ENCODE peak calls at places on chromosomes 12 and 14, in nine cellular contexts. One of them, this sample, is unnamed.
A peak's percentile ranks its signal among the peaks of the same experiment; 100 is the strongest.

GRCh38 chr12:131094831-131095805 is 141.4 kb downstream of the ADGRD1 start:
- DNase-seq in left ventricle myocardium inferior: no peak
- DNase-seq in tibial artery: peak; percentile 57
- DNase-seq in ascending aorta: peak; percentile 57
- DNase-seq in GM23248: no peak
- DNase-seq in CD4-positive, CD25-positive, alpha-beta regulatory T cell: no peak
- DNase-seq in A549: no peak
- DNase-seq in colonic mucosa: no peak
- DNase-seq in aorta: no peak
- DNase-seq in this sample: peak; percentile 19

GRCh38 chr14:60164717-60165546 is at the start of gene DHRS7:
- DNase-seq in GM23248: peak; percentile 92
- DNase-seq in tibial artery: peak; percentile 92
- DNase-seq in colonic mucosa: peak; percentile 79
- DNase-seq in left ventricle myocardium inferior: peak; percentile 90
- DNase-seq in CD4-positive, CD25-positive, alpha-beta regulatory T cell: peak; percentile 86
- DNase-seq in ascending aorta: peak; percentile 90
- DNase-seq in aorta: peak; percentile 92
- DNase-seq in A549: peak; percentile 76
- DNase-seq in this sample: peak; percentile 90

GRCh38 chr14:68535404-68536024 is 257.4 kb downstream of the ZFP36L1 start:
- DNase-seq in CD4-positive, CD25-positive, alpha-beta regulatory T cell: no peak
- DNase-seq in A549: no peak
- DNase-seq in ascending aorta: no peak
- DNase-seq in colonic mucosa: no peak
- DNase-seq in left ventricle myocardium inferior: no peak
- DNase-seq in aorta: no peak
- DNase-seq in tibial artery: no peak
- DNase-seq in GM23248: peak; percentile 94
- DNase-seq in this sample: no peak

GRCh38 chr12:109247831-109248654 is 61.0 kb downstream of the FOXN4 start:
- DNase-seq in ascending aorta: no peak
- DNase-seq in left ventricle myocardium inferior: no peak
- DNase-seq in A549: no peak
- DNase-seq in aorta: no peak
- DNase-seq in colonic mucosa: peak; percentile 72
- DNase-seq in GM23248: no peak
- DNase-seq in CD4-positive, CD25-positive, alpha-beta regulatory T cell: no peak
- DNase-seq in tibial artery: no peak
- DNase-seq in this sample: no peak

GRCh38 chr12:6057693-6058092 is 66.8 kb downstream of the VWF start:
- DNase-seq in A549: no peak
- DNase-seq in aorta: no peak
- DNase-seq in tibial artery: no peak
- DNase-seq in ascending aorta: no peak
- DNase-seq in CD4-positive, CD25-positive, alpha-beta regulatory T cell: no peak
- DNase-seq in left ventricle myocardium inferior: no peak
- DNase-seq in GM23248: no peak
- DNase-seq in colonic mucosa: no peak
- DNase-seq in this sample: no peak

GRCh38 chr14:88476375-88476774 is 78.4 kb downstream of the PTPN21 start:
- DNase-seq in CD4-positive, CD25-positive, alpha-beta regulatory T cell: no peak
- DNase-seq in colonic mucosa: no peak
- DNase-seq in GM23248: no peak
- DNase-seq in left ventricle myocardium inferior: no peak
- DNase-seq in aorta: no peak
- DNase-seq in A549: no peak
- DNase-seq in tibial artery: no peak
- DNase-seq in ascending aorta: no peak
- DNase-seq in this sample: no peak

GRCh38 chr12:122081697-122082221 is 3.2 kb downstream of the MLXIP start:
- DNase-seq in CD4-positive, CD25-positive, alpha-beta regulatory T cell: peak; percentile 85
- DNase-seq in tibial artery: peak; percentile 63
- DNase-seq in ascending aorta: no peak
- DNase-seq in left ventricle myocardium inferior: peak; percentile 60
- DNase-seq in A549: no peak
- DNase-seq in GM23248: peak; percentile 65
- DNase-seq in aorta: peak; percentile 69
- DNase-seq in colonic mucosa: peak; percentile 71
- DNase-seq in this sample: peak; percentile 40

GRCh38 chr14:88630565-88630964 is 67.7 kb downstream of the ZC3H14 start:
- DNase-seq in left ventricle myocardium inferior: no peak
- DNase-seq in tibial artery: no peak
- DNase-seq in colonic mucosa: no peak
- DNase-seq in GM23248: peak; percentile 5
- DNase-seq in ascending aorta: no peak
- DNase-seq in aorta: no peak
- DNase-seq in A549: no peak
- DNase-seq in CD4-positive, CD25-positive, alpha-beta regulatory T cell: no peak
- DNase-seq in this sample: no peak

GRCh38 chr12:103548622-103549601 is 38.2 kb upstream of the STAB2 start:
- DNase-seq in colonic mucosa: peak; percentile 66
- DNase-seq in A549: peak; percentile 64
- DNase-seq in aorta: peak; percentile 51
- DNase-seq in tibial artery: no peak
- DNase-seq in CD4-positive, CD25-positive, alpha-beta regulatory T cell: peak; percentile 79
- DNase-seq in ascending aorta: peak; percentile 74
- DNase-seq in GM23248: peak; percentile 80
- DNase-seq in left ventricle myocardium inferior: peak; percentile 42
- DNase-seq in this sample: no peak

GRCh38 chr14:104422301-104423223 is 157.0 kb upstream of the C14orf180 start:
- DNase-seq in left ventricle myocardium inferior: no peak
- DNase-seq in aorta: no peak
- DNase-seq in tibial artery: no peak
- DNase-seq in ascending aorta: no peak
- DNase-seq in GM23248: no peak
- DNase-seq in CD4-positive, CD25-positive, alpha-beta regulatory T cell: no peak
- DNase-seq in colonic mucosa: no peak
- DNase-seq in A549: no peak
- DNase-seq in this sample: no peak

GRCh38 chr12:122265433-122265832 is 861 bp downstream of the VPS33A start:
- DNase-seq in CD4-positive, CD25-positive, alpha-beta regulatory T cell: peak; percentile 56
- DNase-seq in tibial artery: no peak
- DNase-seq in left ventricle myocardium inferior: no peak
- DNase-seq in GM23248: peak; percentile 12
- DNase-seq in ascending aorta: no peak
- DNase-seq in A549: peak; percentile 13
- DNase-seq in aorta: no peak
- DNase-seq in colonic mucosa: no peak
- DNase-seq in this sample: no peak

GRCh38 chr14:93316716-93317115 is 16.1 kb downstream of the BTBD7 start:
- DNase-seq in colonic mucosa: no peak
- DNase-seq in CD4-positive, CD25-positive, alpha-beta regulatory T cell: no peak
- DNase-seq in tibial artery: no peak
- DNase-seq in left ventricle myocardium inferior: no peak
- DNase-seq in GM23248: peak; percentile 63
- DNase-seq in ascending aorta: no peak
- DNase-seq in aorta: no peak
- DNase-seq in A549: no peak
- DNase-seq in this sample: no peak

GRCh38 chr14:46018846-46019420 is 632.6 kb downstream of the RPL10L start:
- DNase-seq in A549: no peak
- DNase-seq in aorta: no peak
- DNase-seq in colonic mucosa: no peak
- DNase-seq in CD4-positive, CD25-positive, alpha-beta regulatory T cell: no peak
- DNase-seq in ascending aorta: no peak
- DNase-seq in tibial artery: no peak
- DNase-seq in left ventricle myocardium inferior: no peak
- DNase-seq in GM23248: no peak
- DNase-seq in this sample: no peak

GRCh38 chr12:116684891-116685290 is 53.0 kb downstream of the SPRING1 start:
- DNase-seq in colonic mucosa: no peak
- DNase-seq in aorta: no peak
- DNase-seq in CD4-positive, CD25-positive, alpha-beta regulatory T cell: no peak
- DNase-seq in left ventricle myocardium inferior: no peak
- DNase-seq in tibial artery: no peak
- DNase-seq in ascending aorta: no peak
- DNase-seq in A549: no peak
- DNase-seq in GM23248: no peak
- DNase-seq in this sample: no peak

GRCh38 chr14:83300454-83301064 is 1766.9 kb upstream of the SEL1L start:
- DNase-seq in GM23248: peak; percentile 58
- DNase-seq in colonic mucosa: no peak
- DNase-seq in aorta: no peak
- DNase-seq in ascending aorta: no peak
- DNase-seq in A549: no peak
- DNase-seq in left ventricle myocardium inferior: no peak
- DNase-seq in CD4-positive, CD25-positive, alpha-beta regulatory T cell: no peak
- DNase-seq in tibial artery: no peak
- DNase-seq in this sample: no peak

GRCh38 chr14:81275995-81276698 is 55.4 kb upstream of the GTF2A1 start:
- DNase-seq in aorta: no peak
- DNase-seq in left ventricle myocardium inferior: no peak
- DNase-seq in ascending aorta: no peak
- DNase-seq in GM23248: no peak
- DNase-seq in colonic mucosa: no peak
- DNase-seq in A549: no peak
- DNase-seq in tibial artery: no peak
- DNase-seq in CD4-positive, CD25-positive, alpha-beta regulatory T cell: no peak
- DNase-seq in this sample: no peak

DNA sequence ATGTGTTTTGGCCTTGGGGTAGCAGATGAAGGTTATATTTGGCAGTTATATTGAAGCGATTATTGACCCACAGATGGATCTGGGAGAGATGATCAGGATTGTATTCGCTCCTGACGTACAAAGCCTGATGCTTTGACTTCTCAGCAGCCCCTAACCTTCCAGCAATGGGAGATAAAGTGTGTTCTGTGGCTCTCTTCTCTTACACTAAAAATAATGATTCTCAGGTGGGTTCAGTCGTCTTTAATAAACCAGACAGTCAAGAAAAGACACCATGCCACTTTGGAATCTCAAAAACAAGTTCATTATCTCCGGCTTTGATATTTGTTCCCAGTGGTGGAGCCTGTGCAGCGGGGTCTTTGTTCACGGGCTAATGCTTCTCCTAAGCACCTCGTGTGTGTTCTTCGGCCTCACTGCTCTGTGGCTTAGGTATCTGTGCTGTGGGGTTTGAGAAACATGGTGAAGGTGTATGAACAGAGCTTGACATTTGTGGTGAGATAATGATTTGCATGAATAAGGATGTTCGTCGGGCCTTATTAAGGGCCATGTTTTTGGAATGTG is 1.6 kb downstream of the ACVR1B start:
- DNase-seq in CD4-positive, CD25-positive, alpha-beta regulatory T cell: no peak
- DNase-seq in GM23248: no peak
- DNase-seq in colonic mucosa: peak; percentile 40
- DNase-seq in tibial artery: no peak
- DNase-seq in ascending aorta: no peak
- DNase-seq in left ventricle myocardium inferior: no peak
- DNase-seq in aorta: no peak
- DNase-seq in A549: no peak
- DNase-seq in this sample: no peak
- H3K4me3 ChIP-seq in CD4-positive, CD25-positive, alpha-beta regulatory T cell: no peak overlapping the region
- H3K4me3 ChIP-seq in GM23248: peak overlapping the region; percentile 96
- H3K4me3 ChIP-seq in colonic mucosa: peak overlapping the region; percentile 87
- H3K4me3 ChIP-seq in tibial artery: peak overlapping the region; percentile 99
- H3K4me3 ChIP-seq in ascending aorta: peak overlapping the region; percentile 97
- H3K4me3 ChIP-seq in left ventricle myocardium inferior: peak overlapping the region; percentile 91
- H3K4me3 ChIP-seq in aorta: peak overlapping the region; percentile 73
- H3K4me3 ChIP-seq in A549: peak overlapping the region; percentile 99
- H3K4me3 ChIP-seq in this sample: peak overlapping the region; percentile 72

DNA sequence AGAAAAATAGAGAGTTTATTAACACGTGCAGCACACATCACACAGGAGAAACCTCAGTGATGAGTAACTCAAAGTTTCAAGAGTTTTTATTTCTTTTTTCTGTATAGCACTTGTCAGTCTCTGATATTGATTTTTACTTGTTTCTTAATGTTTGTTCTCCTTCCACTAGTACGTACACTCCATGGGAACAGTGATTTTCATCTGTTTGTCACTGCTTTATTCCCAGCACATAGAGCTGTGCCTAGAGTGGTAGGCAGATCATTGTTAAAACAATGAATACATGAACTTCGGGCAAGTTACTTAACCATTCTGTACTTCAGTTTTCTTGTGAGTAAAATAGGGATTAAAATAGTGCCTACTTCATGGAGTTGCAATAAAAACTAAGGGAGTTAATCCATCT is 46.6 kb downstream of the ETV6 start:
- DNase-seq in aorta: no peak
- DNase-seq in GM23248: no peak
- DNase-seq in left ventricle myocardium inferior: no peak
- DNase-seq in ascending aorta: no peak
- DNase-seq in CD4-positive, CD25-positive, alpha-beta regulatory T cell: no peak
- DNase-seq in A549: no peak
- DNase-seq in tibial artery: no peak
- DNase-seq in colonic mucosa: no peak
- DNase-seq in this sample: no peak
- H3K27ac ChIP-seq in aorta: no peak overlapping the region
- H3K27ac ChIP-seq in GM23248: peak overlapping the region; percentile 61
- H3K27ac ChIP-seq in left ventricle myocardium inferior: no peak overlapping the region
- H3K27ac ChIP-seq in ascending aorta: peak overlapping the region; percentile 69
- H3K27ac ChIP-seq in CD4-positive, CD25-positive, alpha-beta regulatory T cell: no peak overlapping the region
- H3K27ac ChIP-seq in A549: no peak overlapping the region
- H3K27ac ChIP-seq in tibial artery: peak overlapping the region; percentile 73
- H3K27ac ChIP-seq in colonic mucosa: no peak overlapping the region
- H3K27ac ChIP-seq in this sample: no peak overlapping the region

GRCh38 chr12:123721245-123721644 is 9.1 kb downstream of the ATP6V0A2 start:
- DNase-seq in aorta: no peak
- DNase-seq in ascending aorta: no peak
- DNase-seq in colonic mucosa: no peak
- DNase-seq in tibial artery: no peak
- DNase-seq in CD4-positive, CD25-positive, alpha-beta regulatory T cell: no peak
- DNase-seq in A549: no peak
- DNase-seq in left ventricle myocardium inferior: no peak
- DNase-seq in GM23248: no peak
- DNase-seq in this sample: no peak

GRCh38 chr12:123726962-123727361 is 14.8 kb downstream of the ATP6V0A2 start:
- DNase-seq in aorta: no peak
- DNase-seq in left ventricle myocardium inferior: no peak
- DNase-seq in A549: no peak
- DNase-seq in colonic mucosa: no peak
- DNase-seq in GM23248: no peak
- DNase-seq in CD4-positive, CD25-positive, alpha-beta regulatory T cell: no peak
- DNase-seq in ascending aorta: no peak
- DNase-seq in tibial artery: no peak
- DNase-seq in this sample: no peak

GRCh38 chr12:123723765-123724164 is 11.6 kb downstream of the ATP6V0A2 start:
- DNase-seq in left ventricle myocardium inferior: no peak
- DNase-seq in aorta: no peak
- DNase-seq in tibial artery: no peak
- DNase-seq in CD4-positive, CD25-positive, alpha-beta regulatory T cell: peak; percentile 44
- DNase-seq in ascending aorta: peak; percentile 12
- DNase-seq in A549: no peak
- DNase-seq in colonic mucosa: no peak
- DNase-seq in GM23248: no peak
- DNase-seq in this sample: no peak

GRCh38 chr12:123723011-123723410 is 10.9 kb downstream of the ATP6V0A2 start:
- DNase-seq in tibial artery: no peak
- DNase-seq in colonic mucosa: no peak
- DNase-seq in left ventricle myocardium inferior: no peak
- DNase-seq in A549: no peak
- DNase-seq in aorta: no peak
- DNase-seq in GM23248: no peak
- DNase-seq in ascending aorta: no peak
- DNase-seq in CD4-positive, CD25-positive, alpha-beta regulatory T cell: no peak
- DNase-seq in this sample: no peak

GRCh38 chr12:123726244-123726643 is 14.1 kb downstream of the ATP6V0A2 start:
- DNase-seq in left ventricle myocardium inferior: no peak
- DNase-seq in A549: no peak
- DNase-seq in GM23248: no peak
- DNase-seq in aorta: no peak
- DNase-seq in ascending aorta: no peak
- DNase-seq in colonic mucosa: no peak
- DNase-seq in tibial artery: no peak
- DNase-seq in CD4-positive, CD25-positive, alpha-beta regulatory T cell: no peak
- DNase-seq in this sample: no peak
- H3K4me3 ChIP-seq in left ventricle myocardium inferior: no peak overlapping the region
- H3K4me3 ChIP-seq in A549: no peak overlapping the region
- H3K4me3 ChIP-seq in GM23248: no peak overlapping the region
- H3K4me3 ChIP-seq in aorta: no peak overlapping the region
- H3K4me3 ChIP-seq in ascending aorta: no peak overlapping the region
- H3K4me3 ChIP-seq in colonic mucosa: no peak overlapping the region
- H3K4me3 ChIP-seq in tibial artery: no peak overlapping the region
- H3K4me3 ChIP-seq in CD4-positive, CD25-positive, alpha-beta regulatory T cell: no peak overlapping the region
- H3K4me3 ChIP-seq in this sample: no peak overlapping the region

GRCh38 chr12:106131671-106132070 is 7.1 kb downstream of the NUAK1 start:
- DNase-seq in CD4-positive, CD25-positive, alpha-beta regulatory T cell: no peak
- DNase-seq in left ventricle myocardium inferior: no peak
- DNase-seq in ascending aorta: no peak
- DNase-seq in A549: no peak
- DNase-seq in colonic mucosa: no peak
- DNase-seq in aorta: no peak
- DNase-seq in GM23248: peak; percentile 42
- DNase-seq in tibial artery: no peak
- DNase-seq in this sample: no peak
- H3K27ac ChIP-seq in CD4-positive, CD25-positive, alpha-beta regulatory T cell: no peak overlapping the region
- H3K27ac ChIP-seq in left ventricle myocardium inferior: peak overlapping the region; percentile 98
- H3K27ac ChIP-seq in ascending aorta: peak overlapping the region; percentile 56
- H3K27ac ChIP-seq in A549: peak overlapping the region; percentile 99
- H3K27ac ChIP-seq in colonic mucosa: no peak overlapping the region
- H3K27ac ChIP-seq in aorta: no peak overlapping the region
- H3K27ac ChIP-seq in GM23248: peak overlapping the region; percentile 26
- H3K27ac ChIP-seq in tibial artery: peak overlapping the region; percentile 98
- H3K27ac ChIP-seq in this sample: no peak overlapping the region

This sample was measured in left lung.